ENCODE peak calls at places on chromosome 16, in ten cellular contexts. One of them, this sample, is unnamed.

GRCh38 chr16:31485571-31485970 is 2.6 kb downstream of the SLC5A2 start:
- DNase-seq in NCI-H446 treated with DMSO at 0.1 percent for 48 hours: no peak
- DNase-seq in T47D: no peak
- DNase-seq in pancreas: no peak
- DNase-seq in GM04503: no peak
- DNase-seq in skeletal muscle cell: no peak
- DNase-seq in stimulated activated CD8-positive, alpha-beta memory T cell treated with anti-CD3 and anti-CD28 coated beads, Interleukin-15, amount 100 ng/mL, for 1 hour: no peak
- DNase-seq in aorta: peak
- DNase-seq in SW 1271: no peak
- DNase-seq in RWPE1: no peak
- DNase-seq in this sample: no peak

GRCh38 chr16:14056970-14057369 is 14.1 kb upstream of the MRTFB start:
- DNase-seq in aorta: no peak
- DNase-seq in pancreas: no peak
- DNase-seq in GM04503: no peak
- DNase-seq in stimulated activated CD8-positive, alpha-beta memory T cell treated with anti-CD3 and anti-CD28 coated beads, Interleukin-15, amount 100 ng/mL, for 1 hour: no peak
- DNase-seq in SW 1271: no peak
- DNase-seq in skeletal muscle cell: peak
- DNase-seq in T47D: no peak
- DNase-seq in RWPE1: no peak
- DNase-seq in NCI-H446 treated with DMSO at 0.1 percent for 48 hours: no peak
- DNase-seq in this sample: no peak

GRCh38 chr16:20879175-20880053 is 20.7 kb downstream of the DCUN1D3 start:
- DNase-seq in skeletal muscle cell: no peak
- DNase-seq in T47D: no peak
- DNase-seq in NCI-H446 treated with DMSO at 0.1 percent for 48 hours: no peak
- DNase-seq in pancreas: no peak
- DNase-seq in GM04503: no peak
- DNase-seq in aorta: no peak
- DNase-seq in stimulated activated CD8-positive, alpha-beta memory T cell treated with anti-CD3 and anti-CD28 coated beads, Interleukin-15, amount 100 ng/mL, for 1 hour: no peak
- DNase-seq in RWPE1: peak
- DNase-seq in SW 1271: no peak
- DNase-seq in this sample: peak

GRCh38 chr16:87970206-87970605 is 19.0 kb downstream of the BANP start:
- DNase-seq in aorta: no peak
- DNase-seq in NCI-H446 treated with DMSO at 0.1 percent for 48 hours: no peak
- DNase-seq in RWPE1: no peak
- DNase-seq in pancreas: no peak
- DNase-seq in GM04503: peak
- DNase-seq in SW 1271: no peak
- DNase-seq in stimulated activated CD8-positive, alpha-beta memory T cell treated with anti-CD3 and anti-CD28 coated beads, Interleukin-15, amount 100 ng/mL, for 1 hour: no peak
- DNase-seq in skeletal muscle cell: no peak
- DNase-seq in T47D: no peak
- DNase-seq in this sample: peak

GRCh38 chr16:749010-749409 is 8.2 kb upstream of the CIAO3 start:
- DNase-seq in GM04503: peak
- DNase-seq in stimulated activated CD8-positive, alpha-beta memory T cell treated with anti-CD3 and anti-CD28 coated beads, Interleukin-15, amount 100 ng/mL, for 1 hour: no peak
- DNase-seq in T47D: no peak
- DNase-seq in SW 1271: no peak
- DNase-seq in skeletal muscle cell: peak
- DNase-seq in pancreas: no peak
- DNase-seq in aorta: no peak
- DNase-seq in RWPE1: no peak
- DNase-seq in NCI-H446 treated with DMSO at 0.1 percent for 48 hours: no peak
- DNase-seq in this sample: peak

GRCh38 chr16:79809376-79809775 is 208.8 kb upstream of the MAF start:
- DNase-seq in GM04503: no peak
- DNase-seq in SW 1271: no peak
- DNase-seq in aorta: no peak
- DNase-seq in skeletal muscle cell: no peak
- DNase-seq in pancreas: no peak
- DNase-seq in stimulated activated CD8-positive, alpha-beta memory T cell treated with anti-CD3 and anti-CD28 coated beads, Interleukin-15, amount 100 ng/mL, for 1 hour: no peak
- DNase-seq in NCI-H446 treated with DMSO at 0.1 percent for 48 hours: no peak
- DNase-seq in T47D: no peak
- DNase-seq in RWPE1: no peak
- DNase-seq in this sample: no peak

GRCh38 chr16:8568231-8568617 is 22.1 kb downstream of the TMEM114 start:
- DNase-seq in NCI-H446 treated with DMSO at 0.1 percent for 48 hours: no peak
- DNase-seq in T47D: peak
- DNase-seq in stimulated activated CD8-positive, alpha-beta memory T cell treated with anti-CD3 and anti-CD28 coated beads, Interleukin-15, amount 100 ng/mL, for 1 hour: no peak
- DNase-seq in pancreas: no peak
- DNase-seq in skeletal muscle cell: no peak
- DNase-seq in SW 1271: no peak
- DNase-seq in aorta: no peak
- DNase-seq in GM04503: no peak
- DNase-seq in RWPE1: no peak
- DNase-seq in this sample: no peak

GRCh38 chr16:14283786-14284185 is 212.7 kb downstream of the MRTFB start:
- DNase-seq in SW 1271: no peak
- DNase-seq in stimulated activated CD8-positive, alpha-beta memory T cell treated with anti-CD3 and anti-CD28 coated beads, Interleukin-15, amount 100 ng/mL, for 1 hour: no peak
- DNase-seq in skeletal muscle cell: no peak
- DNase-seq in pancreas: no peak
- DNase-seq in GM04503: no peak
- DNase-seq in NCI-H446 treated with DMSO at 0.1 percent for 48 hours: no peak
- DNase-seq in aorta: no peak
- DNase-seq in T47D: no peak
- DNase-seq in RWPE1: no peak
- DNase-seq in this sample: no peak

GRCh38 chr16:76565542-76565941 is 288.3 kb downstream of the CNTNAP4 start:
- DNase-seq in skeletal muscle cell: no peak
- DNase-seq in RWPE1: no peak
- DNase-seq in NCI-H446 treated with DMSO at 0.1 percent for 48 hours: no peak
- DNase-seq in stimulated activated CD8-positive, alpha-beta memory T cell treated with anti-CD3 and anti-CD28 coated beads, Interleukin-15, amount 100 ng/mL, for 1 hour: no peak
- DNase-seq in pancreas: no peak
- DNase-seq in T47D: no peak
- DNase-seq in aorta: no peak
- DNase-seq in GM04503: no peak
- DNase-seq in SW 1271: no peak
- DNase-seq in this sample: no peak

GRCh38 chr16:14097182-14097951 is 26.2 kb downstream of the MRTFB start:
- DNase-seq in GM04503: no peak
- DNase-seq in aorta: no peak
- DNase-seq in pancreas: peak
- DNase-seq in RWPE1: peak
- DNase-seq in SW 1271: no peak
- DNase-seq in skeletal muscle cell: no peak
- DNase-seq in NCI-H446 treated with DMSO at 0.1 percent for 48 hours: no peak
- DNase-seq in T47D: peak
- DNase-seq in stimulated activated CD8-positive, alpha-beta memory T cell treated with anti-CD3 and anti-CD28 coated beads, Interleukin-15, amount 100 ng/mL, for 1 hour: no peak
- DNase-seq in this sample: no peak

GRCh38 chr16:79325211-79325610 is 275.3 kb downstream of the MAF start:
- DNase-seq in GM04503: no peak
- DNase-seq in aorta: no peak
- DNase-seq in stimulated activated CD8-positive, alpha-beta memory T cell treated with anti-CD3 and anti-CD28 coated beads, Interleukin-15, amount 100 ng/mL, for 1 hour: no peak
- DNase-seq in T47D: no peak
- DNase-seq in RWPE1: no peak
- DNase-seq in pancreas: no peak
- DNase-seq in SW 1271: no peak
- DNase-seq in NCI-H446 treated with DMSO at 0.1 percent for 48 hours: no peak
- DNase-seq in skeletal muscle cell: no peak
- DNase-seq in this sample: no peak

GRCh38 chr16:1310832-1311200 is 1.4 kb downstream of the UBE2I start:
- DNase-seq in stimulated activated CD8-positive, alpha-beta memory T cell treated with anti-CD3 and anti-CD28 coated beads, Interleukin-15, amount 100 ng/mL, for 1 hour: no peak
- DNase-seq in pancreas: no peak
- DNase-seq in GM04503: no peak
- DNase-seq in skeletal muscle cell: no peak
- DNase-seq in RWPE1: no peak
- DNase-seq in NCI-H446 treated with DMSO at 0.1 percent for 48 hours: no peak
- DNase-seq in SW 1271: no peak
- DNase-seq in T47D: no peak
- DNase-seq in aorta: no peak
- DNase-seq in this sample: no peak

GRCh38 chr16:79998143-79998542 is 397.6 kb upstream of the MAF start:
- DNase-seq in pancreas: no peak
- DNase-seq in T47D: no peak
- DNase-seq in stimulated activated CD8-positive, alpha-beta memory T cell treated with anti-CD3 and anti-CD28 coated beads, Interleukin-15, amount 100 ng/mL, for 1 hour: no peak
- DNase-seq in NCI-H446 treated with DMSO at 0.1 percent for 48 hours: no peak
- DNase-seq in GM04503: no peak
- DNase-seq in SW 1271: no peak
- DNase-seq in RWPE1: no peak
- DNase-seq in skeletal muscle cell: no peak
- DNase-seq in aorta: no peak
- DNase-seq in this sample: no peak

GRCh38 chr16:50539822-50540710 is 8.1 kb upstream of the NKD1 start:
- DNase-seq in RWPE1: no peak
- DNase-seq in pancreas: no peak
- DNase-seq in SW 1271: no peak
- DNase-seq in T47D: no peak
- DNase-seq in skeletal muscle cell: no peak
- DNase-seq in stimulated activated CD8-positive, alpha-beta memory T cell treated with anti-CD3 and anti-CD28 coated beads, Interleukin-15, amount 100 ng/mL, for 1 hour: no peak
- DNase-seq in GM04503: no peak
- DNase-seq in aorta: no peak
- DNase-seq in NCI-H446 treated with DMSO at 0.1 percent for 48 hours: no peak
- DNase-seq in this sample: no peak

GRCh38 chr16:67185866-67186134 is 2.0 kb upstream of the MATCAP1 start:
- DNase-seq in GM04503: no peak
- DNase-seq in skeletal muscle cell: no peak
- DNase-seq in aorta: no peak
- DNase-seq in T47D: no peak
- DNase-seq in SW 1271: no peak
- DNase-seq in NCI-H446 treated with DMSO at 0.1 percent for 48 hours: no peak
- DNase-seq in pancreas: no peak
- DNase-seq in RWPE1: no peak
- DNase-seq in stimulated activated CD8-positive, alpha-beta memory T cell treated with anti-CD3 and anti-CD28 coated beads, Interleukin-15, amount 100 ng/mL, for 1 hour: no peak
- DNase-seq in this sample: no peak

GRCh38 chr16:11671271-11671670 is 3.0 kb downstream of the SNN start:
- DNase-seq in SW 1271: no peak
- DNase-seq in pancreas: no peak
- DNase-seq in RWPE1: no peak
- DNase-seq in aorta: no peak
- DNase-seq in GM04503: no peak
- DNase-seq in stimulated activated CD8-positive, alpha-beta memory T cell treated with anti-CD3 and anti-CD28 coated beads, Interleukin-15, amount 100 ng/mL, for 1 hour: no peak
- DNase-seq in skeletal muscle cell: no peak
- DNase-seq in NCI-H446 treated with DMSO at 0.1 percent for 48 hours: no peak
- DNase-seq in T47D: no peak
- DNase-seq in this sample: no peak

GRCh38 chr16:89116341-89117238 is 22.9 kb downstream of the ACSF3 start:
- DNase-seq in pancreas: no peak
- DNase-seq in NCI-H446 treated with DMSO at 0.1 percent for 48 hours: no peak
- DNase-seq in RWPE1: no peak
- DNase-seq in skeletal muscle cell: no peak
- DNase-seq in stimulated activated CD8-positive, alpha-beta memory T cell treated with anti-CD3 and anti-CD28 coated beads, Interleukin-15, amount 100 ng/mL, for 1 hour: no peak
- DNase-seq in SW 1271: no peak
- DNase-seq in GM04503: no peak
- DNase-seq in aorta: peak
- DNase-seq in T47D: no peak
- DNase-seq in this sample: no peak

GRCh38 chr16:56795011-56795410 is 65.1 kb downstream of the NUP93 start:
- DNase-seq in stimulated activated CD8-positive, alpha-beta memory T cell treated with anti-CD3 and anti-CD28 coated beads, Interleukin-15, amount 100 ng/mL, for 1 hour: no peak
- DNase-seq in SW 1271: no peak
- DNase-seq in RWPE1: no peak
- DNase-seq in NCI-H446 treated with DMSO at 0.1 percent for 48 hours: no peak
- DNase-seq in T47D: no peak
- DNase-seq in skeletal muscle cell: no peak
- DNase-seq in aorta: no peak
- DNase-seq in GM04503: no peak
- DNase-seq in pancreas: no peak
- DNase-seq in this sample: no peak

GRCh38 chr16:15963307-15963910 is 14.0 kb downstream of the ABCC1 start:
- DNase-seq in stimulated activated CD8-positive, alpha-beta memory T cell treated with anti-CD3 and anti-CD28 coated beads, Interleukin-15, amount 100 ng/mL, for 1 hour: no peak
- DNase-seq in RWPE1: no peak
- DNase-seq in SW 1271: no peak
- DNase-seq in T47D: no peak
- DNase-seq in aorta: peak
- DNase-seq in GM04503: no peak
- DNase-seq in NCI-H446 treated with DMSO at 0.1 percent for 48 hours: no peak
- DNase-seq in pancreas: no peak
- DNase-seq in skeletal muscle cell: no peak
- DNase-seq in this sample: no peak

GRCh38 chr16:57564571-57565270 is 22.3 kb downstream of the ADGRG5 start:
- DNase-seq in pancreas: no peak
- DNase-seq in GM04503: no peak
- DNase-seq in RWPE1: peak
- DNase-seq in skeletal muscle cell: no peak
- DNase-seq in stimulated activated CD8-positive, alpha-beta memory T cell treated with anti-CD3 and anti-CD28 coated beads, Interleukin-15, amount 100 ng/mL, for 1 hour: no peak
- DNase-seq in aorta: no peak
- DNase-seq in T47D: no peak
- DNase-seq in SW 1271: no peak
- DNase-seq in NCI-H446 treated with DMSO at 0.1 percent for 48 hours: no peak
- DNase-seq in this sample: peak

GRCh38 chr16:11665071-11665491 is 3.2 kb upstream of the SNN start:
- DNase-seq in aorta: no peak
- DNase-seq in GM04503: no peak
- DNase-seq in RWPE1: no peak
- DNase-seq in SW 1271: no peak
- DNase-seq in stimulated activated CD8-positive, alpha-beta memory T cell treated with anti-CD3 and anti-CD28 coated beads, Interleukin-15, amount 100 ng/mL, for 1 hour: no peak
- DNase-seq in skeletal muscle cell: no peak
- DNase-seq in pancreas: no peak
- DNase-seq in T47D: no peak
- DNase-seq in NCI-H446 treated with DMSO at 0.1 percent for 48 hours: peak
- DNase-seq in this sample: no peak

GRCh38 chr16:88464447-88465318 is 11.6 kb downstream of the ZFPM1 start:
- DNase-seq in RWPE1: no peak
- DNase-seq in NCI-H446 treated with DMSO at 0.1 percent for 48 hours: no peak
- DNase-seq in aorta: no peak
- DNase-seq in SW 1271: no peak
- DNase-seq in pancreas: no peak
- DNase-seq in stimulated activated CD8-positive, alpha-beta memory T cell treated with anti-CD3 and anti-CD28 coated beads, Interleukin-15, amount 100 ng/mL, for 1 hour: no peak
- DNase-seq in GM04503: no peak
- DNase-seq in skeletal muscle cell: no peak
- DNase-seq in T47D: no peak
- DNase-seq in this sample: no peak

GRCh38 chr16:23225634-23226033 is 43.1 kb downstream of the SCNN1G start:
- DNase-seq in T47D: no peak
- DNase-seq in RWPE1: peak
- DNase-seq in NCI-H446 treated with DMSO at 0.1 percent for 48 hours: no peak
- DNase-seq in pancreas: no peak
- DNase-seq in GM04503: no peak
- DNase-seq in stimulated activated CD8-positive, alpha-beta memory T cell treated with anti-CD3 and anti-CD28 coated beads, Interleukin-15, amount 100 ng/mL, for 1 hour: no peak
- DNase-seq in skeletal muscle cell: no peak
- DNase-seq in aorta: no peak
- DNase-seq in SW 1271: no peak
- DNase-seq in this sample: no peak

GRCh38 chr16:24309222-24309905 is 53.2 kb downstream of the CACNG3 start:
- DNase-seq in NCI-H446 treated with DMSO at 0.1 percent for 48 hours: no peak
- DNase-seq in skeletal muscle cell: peak
- DNase-seq in T47D: peak
- DNase-seq in stimulated activated CD8-positive, alpha-beta memory T cell treated with anti-CD3 and anti-CD28 coated beads, Interleukin-15, amount 100 ng/mL, for 1 hour: no peak
- DNase-seq in SW 1271: peak
- DNase-seq in GM04503: no peak
- DNase-seq in RWPE1: peak
- DNase-seq in aorta: no peak
- DNase-seq in pancreas: peak
- DNase-seq in this sample: no peak

GRCh38 chr16:79980650-79981521 is 380.3 kb upstream of the MAF start:
- DNase-seq in SW 1271: peak
- DNase-seq in RWPE1: no peak
- DNase-seq in stimulated activated CD8-positive, alpha-beta memory T cell treated with anti-CD3 and anti-CD28 coated beads, Interleukin-15, amount 100 ng/mL, for 1 hour: no peak
- DNase-seq in skeletal muscle cell: no peak
- DNase-seq in aorta: no peak
- DNase-seq in T47D: no peak
- DNase-seq in pancreas: no peak
- DNase-seq in GM04503: no peak
- DNase-seq in NCI-H446 treated with DMSO at 0.1 percent for 48 hours: no peak
- DNase-seq in this sample: no peak

GRCh38 chr16:55502801-55503366 is 6.0 kb upstream of the LPCAT2 start:
- DNase-seq in GM04503: no peak
- DNase-seq in NCI-H446 treated with DMSO at 0.1 percent for 48 hours: peak
- DNase-seq in skeletal muscle cell: peak
- DNase-seq in aorta: peak
- DNase-seq in T47D: no peak
- DNase-seq in stimulated activated CD8-positive, alpha-beta memory T cell treated with anti-CD3 and anti-CD28 coated beads, Interleukin-15, amount 100 ng/mL, for 1 hour: no peak
- DNase-seq in SW 1271: no peak
- DNase-seq in RWPE1: peak
- DNase-seq in pancreas: peak
- DNase-seq in this sample: peak

GRCh38 chr16:57380671-57381462 is 8.6 kb downstream of the CX3CL1 start:
- DNase-seq in aorta: no peak
- DNase-seq in SW 1271: no peak
- DNase-seq in NCI-H446 treated with DMSO at 0.1 percent for 48 hours: no peak
- DNase-seq in GM04503: no peak
- DNase-seq in RWPE1: no peak
- DNase-seq in stimulated activated CD8-positive, alpha-beta memory T cell treated with anti-CD3 and anti-CD28 coated beads, Interleukin-15, amount 100 ng/mL, for 1 hour: no peak
- DNase-seq in pancreas: no peak
- DNase-seq in skeletal muscle cell: no peak
- DNase-seq in T47D: no peak
- DNase-seq in this sample: no peak

GRCh38 chr16:31134625-31135534 is 647 bp downstream of the PRSS8 start:
- DNase-seq in GM04503: no peak
- DNase-seq in NCI-H446 treated with DMSO at 0.1 percent for 48 hours: no peak
- DNase-seq in T47D: peak
- DNase-seq in stimulated activated CD8-positive, alpha-beta memory T cell treated with anti-CD3 and anti-CD28 coated beads, Interleukin-15, amount 100 ng/mL, for 1 hour: no peak
- DNase-seq in RWPE1: peak
- DNase-seq in pancreas: peak
- DNase-seq in skeletal muscle cell: no peak
- DNase-seq in aorta: no peak
- DNase-seq in SW 1271: no peak
- DNase-seq in this sample: no peak

This sample was measured in AG08395.